ENCODE peak calls at places on chromosome 2, in eight cellular contexts. Q is germinal center; L is activated CD8-positive, alpha-beta T cell treated with anti-CD3 and anti-CD28 coated beads for 36 hours; R is HCT116; W is B cell; J is heart left ventricle; S is NCI-H187 treated with DMSO at 0.1 percent for 48 hours; B is AG10803. K is an unnamed sample.

GRCh38 chr2:227515742-227516141 is 43.8 kb downstream of the AGFG1 start:
- DNase-seq in S (no peak), R (no peak), L (no peak), W (no peak), J (no peak), B (no peak), Q (no peak), K (no peak)

GRCh38 chr2:218223046-218223445 is 6.1 kb downstream of the ARPC2 start:
- DNase-seq in S (no peak), W (no peak), R (no peak), B (no peak), J (no peak), Q (no peak), L (peak; percentile 46), K (no peak)

GRCh38 chr2:9310827-9311226 is 104.2 kb downstream of the ASAP2 start:
- DNase-seq in B (peak; percentile 41), W (no peak), L (no peak), Q (no peak), J (no peak), S (no peak), R (no peak), K (no peak)

GRCh38 chr2:105812180-105813044 is 67.7 kb downstream of the NCK2 start:
- DNase-seq in R (no peak), L (no peak), S (no peak), J (no peak), W (no peak), Q (no peak), B (peak; percentile 58), K (no peak)

GRCh38 chr2:71704688-71705087 is 251.3 kb downstream of the DYSF start:
- DNase-seq in R (no peak), J (no peak), Q (no peak), S (no peak), W (no peak), L (no peak), B (no peak), K (no peak)

GRCh38 chr2:188176626-188177025 is 115.0 kb upstream of the GULP1 start:
- DNase-seq in S (no peak), L (no peak), J (no peak), W (no peak), R (no peak), B (no peak), Q (no peak), K (no peak)

GRCh38 chr2:12797815-12798214 is 81.1 kb downstream of the TRIB2 start:
- DNase-seq in B (peak; percentile 77), R (no peak), J (no peak), S (no peak), W (no peak), Q (no peak), L (no peak), K (no peak)

GRCh38 chr2:65358690-65359400 is 73.6 kb downstream of the SPRED2 start:
- DNase-seq in L (no peak), B (peak; percentile 57), W (no peak), Q (no peak), R (no peak), J (no peak), S (no peak), K (no peak)

GRCh38 chr2:104944495-104944894 is 90.6 kb downstream of the POU3F3 start:
- DNase-seq in Q (no peak), J (no peak), W (no peak), S (no peak), R (peak; percentile 35), B (no peak), L (no peak), K (no peak)